ENCODE peak calls at places on chromosome 22, in six cellular contexts. One of them, this sample, is unnamed.
A peak's percentile ranks its signal among the peaks of the same experiment; 100 is the strongest.

GRCh38 chr22:45240810-45241631 is at the start of gene KIAA0930:
- DNase-seq in OCI-LY7: peak; percentile 90
- DNase-seq in Panc1: no peak
- DNase-seq in AG04449: no peak
- DNase-seq in dorsolateral prefrontal cortex: peak; percentile 62
- DNase-seq in astrocyte of the spinal cord: peak; percentile 48
- DNase-seq in this sample: no peak

GRCh38 chr22:35649636-35650250 is 1.5 kb downstream of the APOL6 start:
- DNase-seq in dorsolateral prefrontal cortex: no peak
- DNase-seq in OCI-LY7: peak; percentile 30
- DNase-seq in AG04449: no peak
- DNase-seq in Panc1: no peak
- DNase-seq in astrocyte of the spinal cord: no peak
- DNase-seq in this sample: no peak

GRCh38 chr22:46432164-46433068 is 96.9 kb downstream of the TRMU start:
- DNase-seq in dorsolateral prefrontal cortex: no peak
- DNase-seq in Panc1: no peak
- DNase-seq in OCI-LY7: peak; percentile 79
- DNase-seq in AG04449: no peak
- DNase-seq in astrocyte of the spinal cord: no peak
- DNase-seq in this sample: no peak

GRCh38 chr22:49780281-49780991 is 47.2 kb downstream of the BRD1 start:
- DNase-seq in dorsolateral prefrontal cortex: no peak
- DNase-seq in AG04449: no peak
- DNase-seq in astrocyte of the spinal cord: no peak
- DNase-seq in OCI-LY7: no peak
- DNase-seq in Panc1: no peak
- DNase-seq in this sample: no peak

GRCh38 chr22:47162865-47163264 is 400.4 kb downstream of the TBC1D22A start:
- DNase-seq in astrocyte of the spinal cord: no peak
- DNase-seq in dorsolateral prefrontal cortex: no peak
- DNase-seq in Panc1: no peak
- DNase-seq in OCI-LY7: no peak
- DNase-seq in AG04449: no peak
- DNase-seq in this sample: no peak

GRCh38 chr22:48035897-48036296 is 1273.4 kb downstream of the TBC1D22A start:
- DNase-seq in OCI-LY7: no peak
- DNase-seq in Panc1: no peak
- DNase-seq in dorsolateral prefrontal cortex: no peak
- DNase-seq in astrocyte of the spinal cord: no peak
- DNase-seq in AG04449: no peak
- DNase-seq in this sample: no peak

GRCh38 chr22:45069925-45070324 is 60.1 kb upstream of the PHF21B start:
- DNase-seq in AG04449: no peak
- DNase-seq in Panc1: no peak
- DNase-seq in astrocyte of the spinal cord: no peak
- DNase-seq in OCI-LY7: no peak
- DNase-seq in dorsolateral prefrontal cortex: no peak
- DNase-seq in this sample: no peak

GRCh38 chr22:41256254-41256897 is 15.6 kb upstream of the CHADL start:
- DNase-seq in AG04449: peak; percentile 12
- DNase-seq in dorsolateral prefrontal cortex: no peak
- DNase-seq in OCI-LY7: no peak
- DNase-seq in Panc1: peak; percentile 64
- DNase-seq in astrocyte of the spinal cord: peak; percentile 64
- DNase-seq in this sample: no peak

GRCh38 chr22:28958611-28959010 is 75.2 kb downstream of the ZNRF3 start:
- DNase-seq in dorsolateral prefrontal cortex: no peak
- DNase-seq in astrocyte of the spinal cord: peak; percentile 33
- DNase-seq in AG04449: no peak
- DNase-seq in OCI-LY7: no peak
- DNase-seq in Panc1: no peak
- DNase-seq in this sample: no peak

GRCh38 chr22:25710501-25710900 is 31.5 kb upstream of the MYO18B start:
- DNase-seq in OCI-LY7: no peak
- DNase-seq in AG04449: no peak
- DNase-seq in Panc1: no peak
- DNase-seq in astrocyte of the spinal cord: no peak
- DNase-seq in dorsolateral prefrontal cortex: no peak
- DNase-seq in this sample: no peak

GRCh38 chr22:28741200-28741757 is 341 bp downstream of the CHEK2 start:
- DNase-seq in Panc1: no peak
- DNase-seq in dorsolateral prefrontal cortex: no peak
- DNase-seq in OCI-LY7: no peak
- DNase-seq in AG04449: no peak
- DNase-seq in astrocyte of the spinal cord: no peak
- DNase-seq in this sample: no peak

GRCh38 chr22:50146440-50147228 is 23.9 kb upstream of the PANX2 start:
- DNase-seq in astrocyte of the spinal cord: peak; percentile 53
- DNase-seq in dorsolateral prefrontal cortex: peak; percentile 79
- DNase-seq in OCI-LY7: no peak
- DNase-seq in Panc1: no peak
- DNase-seq in AG04449: peak; percentile 14
- DNase-seq in this sample: no peak

GRCh38 chr22:26401726-26402125 is 27.3 kb upstream of the ASPHD2 start:
- DNase-seq in AG04449: no peak
- DNase-seq in Panc1: no peak
- DNase-seq in dorsolateral prefrontal cortex: no peak
- DNase-seq in OCI-LY7: no peak
- DNase-seq in astrocyte of the spinal cord: no peak
- DNase-seq in this sample: no peak

DNA sequence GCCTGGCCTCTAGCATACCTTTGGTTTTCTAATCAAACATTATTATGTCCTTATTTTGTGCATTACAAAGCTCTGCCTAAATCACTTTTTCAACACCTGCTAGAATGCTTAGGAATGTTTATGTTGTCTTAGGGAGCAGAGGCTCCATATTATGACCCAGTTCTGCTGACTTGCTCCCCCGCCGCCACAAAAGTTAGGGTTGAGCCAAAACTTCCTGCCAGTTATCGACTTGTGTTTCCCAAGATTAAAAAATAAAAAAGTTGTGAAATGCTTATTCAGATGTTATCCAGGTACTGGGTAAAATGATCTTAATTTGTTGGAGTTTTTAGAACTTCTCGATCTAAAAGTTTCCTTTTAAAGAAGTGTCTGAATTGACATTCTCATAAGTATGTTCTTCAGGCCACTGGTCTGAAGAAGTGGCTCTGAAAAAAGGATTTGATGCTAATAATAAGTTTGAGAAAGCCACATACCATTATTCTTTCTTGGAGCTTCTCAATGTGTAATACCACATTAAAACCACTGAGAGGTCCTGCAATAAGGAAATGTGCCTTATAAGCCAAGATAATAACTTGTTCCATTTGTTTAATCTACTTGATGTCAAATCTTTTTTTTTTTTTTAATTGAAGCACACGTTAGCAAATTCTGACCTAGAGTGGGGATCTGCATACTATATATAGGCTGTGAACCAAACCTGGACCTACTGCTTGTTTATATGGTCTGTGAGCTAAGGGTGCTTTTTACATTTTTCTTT is 2.2 kb downstream of the RNF185 start:
- DNase-seq in dorsolateral prefrontal cortex: no peak
- DNase-seq in OCI-LY7: no peak
- DNase-seq in AG04449: no peak
- DNase-seq in Panc1: no peak
- DNase-seq in astrocyte of the spinal cord: no peak
- DNase-seq in this sample: no peak
- H3K4me3 ChIP-seq in dorsolateral prefrontal cortex: no peak overlapping the region
- H3K4me3 ChIP-seq in OCI-LY7: no peak overlapping the region
- H3K4me3 ChIP-seq in AG04449: no peak overlapping the region
- H3K4me3 ChIP-seq in Panc1: no peak overlapping the region
- H3K4me3 ChIP-seq in astrocyte of the spinal cord: no peak overlapping the region
- H3K4me3 ChIP-seq in this sample: no peak overlapping the region

DNA sequence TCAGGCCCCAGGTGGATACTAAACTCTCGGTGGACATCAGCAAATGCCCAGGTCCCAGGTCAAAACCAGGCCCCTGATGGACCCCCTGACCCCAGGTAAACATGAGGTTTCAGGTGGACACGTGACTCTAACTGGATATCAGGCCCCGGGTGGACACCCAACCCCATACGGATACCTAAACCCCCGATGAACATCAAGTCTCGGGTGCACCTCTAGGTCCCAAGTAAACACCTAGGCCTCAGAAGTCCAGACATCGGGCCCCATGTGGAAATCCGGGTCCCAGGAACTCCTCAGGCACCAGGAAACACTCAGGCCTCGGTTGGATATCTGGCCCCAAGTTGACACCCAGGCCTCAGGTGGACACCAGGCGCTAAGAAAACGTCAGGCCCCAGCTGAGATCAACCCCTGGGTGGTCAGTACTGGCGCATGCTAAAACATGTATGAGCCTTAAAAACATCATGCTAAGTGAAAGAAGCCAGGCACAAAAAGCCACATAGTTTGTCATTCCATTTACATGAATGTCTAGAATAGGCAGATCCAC is 54.4 kb upstream of the SEPTIN5 start:
- DNase-seq in astrocyte of the spinal cord: no peak
- DNase-seq in dorsolateral prefrontal cortex: no peak
- DNase-seq in AG04449: no peak
- DNase-seq in Panc1: no peak
- DNase-seq in OCI-LY7: no peak
- DNase-seq in this sample: no peak
- H3K4me3 ChIP-seq in astrocyte of the spinal cord: no peak overlapping the region
- H3K4me3 ChIP-seq in dorsolateral prefrontal cortex: no peak overlapping the region
- H3K4me3 ChIP-seq in AG04449: no peak overlapping the region
- H3K4me3 ChIP-seq in Panc1: no peak overlapping the region
- H3K4me3 ChIP-seq in OCI-LY7: no peak overlapping the region
- H3K4me3 ChIP-seq in this sample: no peak overlapping the region

GRCh38 chr22:39318507-39319283 is 728 bp downstream of the RPL3 start:
- DNase-seq in astrocyte of the spinal cord: no peak
- DNase-seq in AG04449: no peak
- DNase-seq in dorsolateral prefrontal cortex: no peak
- DNase-seq in OCI-LY7: peak; percentile 59
- DNase-seq in Panc1: no peak
- DNase-seq in this sample: no peak

GRCh38 chr22:39316440-39317083 is 2.9 kb downstream of the RPL3 start:
- DNase-seq in dorsolateral prefrontal cortex: peak; percentile 62
- DNase-seq in Panc1: no peak
- DNase-seq in astrocyte of the spinal cord: peak; percentile 94
- DNase-seq in OCI-LY7: peak; percentile 83
- DNase-seq in AG04449: no peak
- DNase-seq in this sample: no peak

GRCh38 chr22:39315389-39315788 is 4.0 kb downstream of the RPL3 start:
- DNase-seq in Panc1: no peak
- DNase-seq in dorsolateral prefrontal cortex: no peak
- DNase-seq in AG04449: no peak
- DNase-seq in OCI-LY7: no peak
- DNase-seq in astrocyte of the spinal cord: no peak
- DNase-seq in this sample: no peak

GRCh38 chr22:39317756-39318506 is 1.5 kb downstream of the RPL3 start:
- DNase-seq in Panc1: no peak
- DNase-seq in OCI-LY7: peak; percentile 24
- DNase-seq in dorsolateral prefrontal cortex: no peak
- DNase-seq in AG04449: no peak
- DNase-seq in astrocyte of the spinal cord: peak; percentile 39
- DNase-seq in this sample: no peak

DNA sequence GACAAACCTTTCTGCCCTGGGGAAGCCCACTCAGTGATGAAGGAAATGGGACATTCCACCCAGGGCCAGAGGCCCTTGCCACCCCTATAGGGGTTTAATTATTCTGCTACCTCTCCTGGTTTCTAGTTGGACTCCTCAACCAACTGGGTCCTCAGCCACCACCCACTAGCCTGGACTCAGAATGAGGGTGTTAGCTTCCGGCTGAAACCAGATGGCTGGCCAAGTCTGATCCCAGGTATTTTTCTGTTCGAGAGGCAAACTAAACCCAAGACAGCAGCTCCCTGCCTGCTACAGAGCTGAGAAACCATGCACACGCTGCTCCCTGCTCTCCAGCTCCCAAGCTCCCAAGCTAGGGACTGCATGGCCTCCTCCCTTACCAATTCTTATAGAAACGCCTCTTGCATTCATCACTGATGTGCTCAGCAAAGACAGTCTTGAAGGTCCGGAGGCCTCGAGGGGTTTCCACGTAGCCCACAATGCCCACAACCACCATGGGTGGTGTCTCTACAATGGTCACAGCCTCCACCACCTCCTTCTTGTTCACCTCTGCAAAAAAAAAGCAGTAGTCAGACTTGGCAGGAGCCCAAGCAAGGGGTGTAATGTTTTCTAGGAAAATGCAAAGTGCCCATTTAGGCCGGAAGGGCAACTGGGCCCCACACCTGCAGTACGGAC is 2.2 kb downstream of the RPL3 start:
- DNase-seq in Panc1: no peak
- DNase-seq in OCI-LY7: peak; percentile 83
- DNase-seq in dorsolateral prefrontal cortex: no peak
- DNase-seq in AG04449: no peak
- DNase-seq in astrocyte of the spinal cord: no peak
- DNase-seq in this sample: no peak
- H3K4me3 ChIP-seq in Panc1: peak overlapping the region; percentile 96
- H3K4me3 ChIP-seq in OCI-LY7: peak overlapping the region; percentile 94
- H3K4me3 ChIP-seq in dorsolateral prefrontal cortex: peak overlapping the region; percentile 95
- H3K4me3 ChIP-seq in AG04449: peak overlapping the region; percentile 89
- H3K4me3 ChIP-seq in astrocyte of the spinal cord: peak overlapping the region; percentile 98
- H3K4me3 ChIP-seq in this sample: peak overlapping the region; percentile 92

DNA sequence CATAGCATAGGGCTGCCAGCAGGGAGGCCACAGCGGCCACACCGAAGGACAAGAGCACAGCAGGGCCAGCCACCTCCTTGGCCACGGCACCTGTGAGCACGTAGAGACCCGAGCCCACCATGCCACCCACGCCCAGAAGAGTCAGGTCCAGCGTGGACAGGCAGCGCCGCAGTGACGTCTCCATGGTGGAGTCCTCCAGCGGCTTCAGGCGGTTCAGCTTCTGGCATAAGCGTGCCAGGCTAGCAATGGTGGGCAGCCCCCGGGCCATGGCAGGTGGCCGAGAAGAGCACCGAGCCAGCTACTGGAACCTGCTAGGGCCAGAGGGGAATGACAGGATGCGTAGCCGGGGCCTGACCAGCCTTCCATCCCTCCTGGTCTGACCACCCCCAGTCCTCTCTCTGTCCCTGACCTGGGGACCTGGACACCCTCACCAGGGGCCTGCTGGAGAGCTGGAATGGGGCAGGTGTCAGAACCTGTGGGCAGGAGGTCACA is 770 bp downstream of the SLC7A4 start:
- DNase-seq in dorsolateral prefrontal cortex: no peak
- DNase-seq in OCI-LY7: no peak
- DNase-seq in Panc1: no peak
- DNase-seq in AG04449: no peak
- DNase-seq in astrocyte of the spinal cord: no peak
- DNase-seq in this sample: no peak
- H3K4me3 ChIP-seq in dorsolateral prefrontal cortex: peak overlapping the region; percentile 31
- H3K4me3 ChIP-seq in OCI-LY7: no peak overlapping the region
- H3K4me3 ChIP-seq in Panc1: no peak overlapping the region
- H3K4me3 ChIP-seq in AG04449: no peak overlapping the region
- H3K4me3 ChIP-seq in astrocyte of the spinal cord: no peak overlapping the region
- H3K4me3 ChIP-seq in this sample: no peak overlapping the region

DNA sequence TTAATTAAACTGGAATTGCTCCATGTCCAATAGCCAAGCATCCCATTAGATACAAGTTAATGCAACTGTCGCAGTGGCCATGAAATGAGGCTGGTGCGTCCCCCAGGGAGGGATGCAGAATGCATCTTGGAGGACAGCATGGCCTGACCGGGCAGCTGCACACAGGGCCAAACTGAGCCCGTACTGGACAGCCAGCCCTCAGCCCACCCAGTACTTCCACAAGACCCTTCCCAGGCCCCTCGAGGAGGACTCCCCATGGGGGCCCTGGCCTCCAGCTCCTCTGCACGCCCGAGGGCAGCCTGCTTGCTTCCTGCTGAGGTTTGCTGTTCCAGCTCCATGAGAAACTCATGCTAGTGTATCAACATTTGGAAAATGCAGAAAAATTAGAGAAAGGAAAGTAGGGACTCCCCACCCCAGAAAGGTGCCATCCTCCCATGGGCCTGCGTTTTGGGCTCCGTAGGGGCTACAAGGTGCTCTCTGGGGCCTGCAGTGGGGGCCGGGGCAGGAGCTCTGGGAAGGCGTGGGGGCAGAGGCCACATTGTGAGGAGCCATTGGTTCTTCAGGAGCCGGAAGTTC is 21.3 kb upstream of the CCDC188 start:
- DNase-seq in dorsolateral prefrontal cortex: no peak
- DNase-seq in astrocyte of the spinal cord: no peak
- DNase-seq in AG04449: no peak
- DNase-seq in Panc1: no peak
- DNase-seq in OCI-LY7: no peak
- DNase-seq in this sample: no peak
- H3K4me3 ChIP-seq in dorsolateral prefrontal cortex: no peak overlapping the region
- H3K4me3 ChIP-seq in astrocyte of the spinal cord: no peak overlapping the region
- H3K4me3 ChIP-seq in AG04449: no peak overlapping the region
- H3K4me3 ChIP-seq in Panc1: no peak overlapping the region
- H3K4me3 ChIP-seq in OCI-LY7: no peak overlapping the region
- H3K4me3 ChIP-seq in this sample: no peak overlapping the region

This sample was measured in SK-N-MC.